ENCODE peak calls at places on chromosomes 16 and 17, in nine cellular contexts. One of them, this sample, is unnamed.

GRCh38 chr16:6667393-6667792 is 665.3 kb upstream of the RBFOX1 start:
- DNase-seq in gastrocnemius medialis: no peak
- DNase-seq in NCI-H345: no peak
- DNase-seq in heart right ventricle: no peak
- DNase-seq in Kasumi-1: no peak
- DNase-seq in stromal cell of bone marrow: no peak
- DNase-seq in mesendoderm: no peak
- DNase-seq in left kidney: no peak
- DNase-seq in uterus: no peak
- DNase-seq in this sample: no peak

GRCh38 chr17:59174671-59175070 is 19.1 kb downstream of the PRR11 start:
- DNase-seq in gastrocnemius medialis: no peak
- DNase-seq in NCI-H345: no peak
- DNase-seq in heart right ventricle: no peak
- DNase-seq in Kasumi-1: no peak
- DNase-seq in stromal cell of bone marrow: no peak
- DNase-seq in mesendoderm: no peak
- DNase-seq in left kidney: no peak
- DNase-seq in uterus: no peak
- DNase-seq in this sample: no peak

GRCh38 chr17:8867361-8867981 is at the start of gene PIK3R6:
- DNase-seq in gastrocnemius medialis: no peak
- DNase-seq in NCI-H345: no peak
- DNase-seq in heart right ventricle: no peak
- DNase-seq in Kasumi-1: peak
- DNase-seq in stromal cell of bone marrow: no peak
- DNase-seq in mesendoderm: no peak
- DNase-seq in left kidney: no peak
- DNase-seq in uterus: no peak
- DNase-seq in this sample: no peak

GRCh38 chr16:80231888-80232287 is 308.9 kb upstream of the DYNLRB2 start:
- DNase-seq in gastrocnemius medialis: no peak
- DNase-seq in NCI-H345: no peak
- DNase-seq in heart right ventricle: no peak
- DNase-seq in Kasumi-1: no peak
- DNase-seq in stromal cell of bone marrow: peak
- DNase-seq in mesendoderm: no peak
- DNase-seq in left kidney: no peak
- DNase-seq in uterus: no peak
- DNase-seq in this sample: no peak

GRCh38 chr17:10532026-10532425 is 13.7 kb upstream of the MYH1 start:
- DNase-seq in gastrocnemius medialis: no peak
- DNase-seq in NCI-H345: no peak
- DNase-seq in heart right ventricle: no peak
- DNase-seq in Kasumi-1: no peak
- DNase-seq in stromal cell of bone marrow: no peak
- DNase-seq in mesendoderm: no peak
- DNase-seq in left kidney: no peak
- DNase-seq in uterus: no peak
- DNase-seq in this sample: no peak

GRCh38 chr17:35889818-35890773 is 9.9 kb upstream of the CCL5 start:
- DNase-seq in gastrocnemius medialis: no peak
- DNase-seq in NCI-H345: peak
- DNase-seq in heart right ventricle: no peak
- DNase-seq in Kasumi-1: no peak
- DNase-seq in stromal cell of bone marrow: peak
- DNase-seq in mesendoderm: no peak
- DNase-seq in left kidney: peak
- DNase-seq in uterus: no peak
- DNase-seq in this sample: peak

GRCh38 chr16:67543582-67543981 is 15.0 kb downstream of the RIPOR1 start:
- DNase-seq in gastrocnemius medialis: no peak
- DNase-seq in NCI-H345: no peak
- DNase-seq in heart right ventricle: no peak
- DNase-seq in Kasumi-1: no peak
- DNase-seq in stromal cell of bone marrow: no peak
- DNase-seq in mesendoderm: no peak
- DNase-seq in left kidney: no peak
- DNase-seq in uterus: no peak
- DNase-seq in this sample: no peak

GRCh38 chr16:4944333-4945281 is 7.7 kb upstream of the PPL start:
- DNase-seq in gastrocnemius medialis: peak
- DNase-seq in NCI-H345: peak
- DNase-seq in heart right ventricle: peak
- DNase-seq in Kasumi-1: peak
- DNase-seq in stromal cell of bone marrow: peak
- DNase-seq in mesendoderm: peak
- DNase-seq in left kidney: peak
- DNase-seq in uterus: peak
- DNase-seq in this sample: peak

GRCh38 chr17:36777118-36777517 is 160.2 kb upstream of the LHX1 start:
- DNase-seq in gastrocnemius medialis: no peak
- DNase-seq in NCI-H345: no peak
- DNase-seq in heart right ventricle: no peak
- DNase-seq in Kasumi-1: no peak
- DNase-seq in stromal cell of bone marrow: no peak
- DNase-seq in mesendoderm: peak
- DNase-seq in left kidney: peak
- DNase-seq in uterus: no peak
- DNase-seq in this sample: no peak

GRCh38 chr17:77862890-77863813 is 95.4 kb upstream of the TNRC6C start:
- DNase-seq in gastrocnemius medialis: no peak
- DNase-seq in NCI-H345: no peak
- DNase-seq in heart right ventricle: peak
- DNase-seq in Kasumi-1: no peak
- DNase-seq in stromal cell of bone marrow: no peak
- DNase-seq in mesendoderm: no peak
- DNase-seq in left kidney: no peak
- DNase-seq in uterus: no peak
- DNase-seq in this sample: no peak

GRCh38 chr16:9647981-9648701 is 534.1 kb downstream of the GRIN2A start:
- DNase-seq in gastrocnemius medialis: no peak
- DNase-seq in NCI-H345: no peak
- DNase-seq in heart right ventricle: no peak
- DNase-seq in Kasumi-1: no peak
- DNase-seq in stromal cell of bone marrow: peak
- DNase-seq in mesendoderm: peak
- DNase-seq in left kidney: peak
- DNase-seq in uterus: no peak
- DNase-seq in this sample: no peak

GRCh38 chr17:72176902-72177660 is 56.3 kb downstream of the SOX9 start:
- DNase-seq in gastrocnemius medialis: no peak
- DNase-seq in NCI-H345: no peak
- DNase-seq in heart right ventricle: no peak
- DNase-seq in Kasumi-1: no peak
- DNase-seq in stromal cell of bone marrow: no peak
- DNase-seq in mesendoderm: no peak
- DNase-seq in left kidney: peak
- DNase-seq in uterus: no peak
- DNase-seq in this sample: no peak

GRCh38 chr16:65122974-65123845 is 1.3 kb upstream of the CDH11 start:
- DNase-seq in gastrocnemius medialis: no peak
- DNase-seq in NCI-H345: no peak
- DNase-seq in heart right ventricle: peak
- DNase-seq in Kasumi-1: no peak
- DNase-seq in stromal cell of bone marrow: peak
- DNase-seq in mesendoderm: peak
- DNase-seq in left kidney: peak
- DNase-seq in uterus: peak
- DNase-seq in this sample: peak

GRCh38 chr17:80913928-80914821 is 77.5 kb upstream of the CHMP6 start:
- DNase-seq in gastrocnemius medialis: no peak
- DNase-seq in NCI-H345: no peak
- DNase-seq in heart right ventricle: no peak
- DNase-seq in Kasumi-1: no peak
- DNase-seq in stromal cell of bone marrow: no peak
- DNase-seq in mesendoderm: no peak
- DNase-seq in left kidney: no peak
- DNase-seq in uterus: peak
- DNase-seq in this sample: no peak

GRCh38 chr17:64340557-64340956 is 50.1 kb downstream of the PECAM1 start:
- DNase-seq in gastrocnemius medialis: no peak
- DNase-seq in NCI-H345: no peak
- DNase-seq in heart right ventricle: no peak
- DNase-seq in Kasumi-1: no peak
- DNase-seq in stromal cell of bone marrow: no peak
- DNase-seq in mesendoderm: no peak
- DNase-seq in left kidney: no peak
- DNase-seq in uterus: no peak
- DNase-seq in this sample: no peak

GRCh38 chr17:45353047-45353446 is 36.2 kb upstream of the MAP3K14 start:
- DNase-seq in gastrocnemius medialis: no peak
- DNase-seq in NCI-H345: no peak
- DNase-seq in heart right ventricle: no peak
- DNase-seq in Kasumi-1: no peak
- DNase-seq in stromal cell of bone marrow: no peak
- DNase-seq in mesendoderm: no peak
- DNase-seq in left kidney: no peak
- DNase-seq in uterus: peak
- DNase-seq in this sample: no peak